ENCODE peak calls at places on chromosomes 5 and 9, in four cellular contexts. R is sigmoid colon, Q is K562, K is astrocyte of the spinal cord. O is an unnamed sample.

GRCh38 chr9:105157178-105157583 is 87.3 kb upstream of the SLC44A1 start:
- DNase-seq in R (peak; percentile 95), Q (no peak), K (peak; percentile 78), O (peak; percentile 90)

GRCh38 chr5:81122271-81122670 is 110.9 kb upstream of the CKMT2 start:
- DNase-seq in R (no peak), Q (no peak), K (peak; percentile 12), O (no peak)

GRCh38 chr9:99127372-99128132 is 22.6 kb downstream of the TGFBR1 start:
- DNase-seq in R (no peak), Q (no peak), K (peak; percentile 60), O (peak; percentile 15)

GRCh38 chr5:68431181-68431580 is 215.6 kb downstream of the PIK3R1 start:
- DNase-seq in R (no peak), Q (no peak), K (peak; percentile 14), O (no peak)

GRCh38 chr5:142716963-142717362 is 31.1 kb upstream of the FGF1 start:
- DNase-seq in R (no peak), Q (no peak), K (peak; percentile 59), O (peak; percentile 74)

GRCh38 chr5:91302335-91302734 is 80.8 kb downstream of the ARRDC3 start:
- DNase-seq in R (no peak), Q (no peak), K (no peak), O (no peak)

GRCh38 chr5:180808461-180809000 is 5.9 kb upstream of the MGAT1 start:
- DNase-seq in R (peak; percentile 58), Q (no peak), K (no peak), O (no peak)

GRCh38 chr5:15550502-15551115 is 50.6 kb downstream of the FBXL7 start:
- DNase-seq in R (no peak), Q (no peak), K (no peak), O (peak; percentile 79)

GRCh38 chr9:16884952-16885513 is 14.6 kb upstream of the BNC2 start:
- DNase-seq in R (peak; percentile 79), Q (no peak), K (no peak), O (peak; percentile 57)

GRCh38 chr9:86601697-86602096 is 247.5 kb upstream of the TUT7 start:
- DNase-seq in R (no peak), Q (no peak), K (peak; percentile 5), O (no peak)

GRCh38 chr5:54457094-54457531 is 1.6 kb downstream of the HSPB3 start:
- DNase-seq in R (no peak), Q (no peak), K (peak; percentile 34), O (peak; percentile 88)

GRCh38 chr9:115691097-115691496 is 462.5 kb upstream of the PAPPA start:
- DNase-seq in R (no peak), Q (no peak), K (peak; percentile 97), O (peak; percentile 94)

GRCh38 chr9:107703651-107704050 is 214.1 kb upstream of the KLF4 start:
- DNase-seq in R (no peak), Q (no peak), K (no peak), O (no peak)

GRCh38 chr5:176823869-176824412 is 13.6 kb downstream of the UNC5A start:
- DNase-seq in R (no peak), Q (no peak), K (no peak), O (no peak)

GRCh38 chr9:123642291-123643278 is 286.6 kb downstream of the CRB2 start:
- DNase-seq in R (peak; percentile 72), Q (no peak), K (peak; percentile 66), O (peak; percentile 21)

GRCh38 chr5:43041669-43042175 is 1.6 kb upstream of the ANXA2R start:
- DNase-seq in R (peak; percentile 80), Q (no peak), K (peak; percentile 96), O (peak; percentile 92)

GRCh38 chr5:3180610-3181009 is 415.0 kb upstream of the IRX1 start:
- DNase-seq in R (no peak), Q (no peak), K (no peak), O (no peak)

GRCh38 chr9:122261469-122261881 is 3.2 kb downstream of the RBM18 start:
- DNase-seq in R (peak; percentile 84), Q (peak; percentile 25), K (peak; percentile 68), O (peak; percentile 95)

GRCh38 chr5:3139596-3139995 is 388.1 kb upstream of the IRX2 start:
- DNase-seq in R (no peak), Q (no peak), K (peak; percentile 24), O (no peak)

GRCh38 chr9:136821333-136822031 is 13.7 kb downstream of the RABL6 start:
- DNase-seq in R (no peak), Q (peak; percentile 53), K (peak; percentile 30), O (peak; percentile 48)

GRCh38 chr5:66959668-66960067 is 236.9 kb downstream of the CD180 start:
- DNase-seq in R (no peak), Q (no peak), K (no peak), O (peak; percentile 63)

GRCh38 chr5:159992566-159992965 is 16.4 kb upstream of the TTC1 start:
- DNase-seq in R (no peak), Q (no peak), K (no peak), O (peak; percentile 58)

GRCh38 chr5:135388860-135389435 is 10.1 kb downstream of the MACROH2A1 start:
- DNase-seq in R (no peak), Q (no peak), K (no peak), O (no peak)

GRCh38 chr9:1869843-1870242 is 145.3 kb upstream of the SMARCA2 start:
- DNase-seq in R (no peak), Q (peak; percentile 13), K (no peak), O (peak; percentile 1)

GRCh38 chr9:133892193-133892920 is 99.8 kb downstream of the VAV2 start:
- DNase-seq in R (no peak), Q (no peak), K (no peak), O (no peak)

GRCh38 chr9:84322830-84323229 is 17.7 kb downstream of the SLC28A3 start:
- DNase-seq in R (no peak), Q (no peak), K (peak; percentile 57), O (peak; percentile 45)

GRCh38 chr5:43412151-43412550 is at the start of gene CCL28:
- DNase-seq in R (no peak), Q (no peak), K (no peak), O (no peak)

GRCh38 chr5:61933787-61934626 is 372.0 kb upstream of the KIF2A start:
- DNase-seq in R (no peak), Q (peak; percentile 23), K (peak; percentile 49), O (peak; percentile 57)

GRCh38 chr9:6833518-6834192 is 75.9 kb downstream of the KDM4C start:
- DNase-seq in R (no peak), Q (no peak), K (peak; percentile 32), O (peak; percentile 90)

GRCh38 chr9:125681086-125681622 is 25.9 kb downstream of the MAPKAP1 start:
- DNase-seq in R (no peak), Q (no peak), K (no peak), O (no peak)

GRCh38 chr5:176836811-176837706 is 26.7 kb downstream of the UNC5A start:
- DNase-seq in R (no peak), Q (no peak), K (no peak), O (no peak)

GRCh38 chr9:74940600-74940999 is 12.1 kb downstream of the C9orf40 start:
- DNase-seq in R (no peak), Q (no peak), K (no peak), O (peak; percentile 51)

GRCh38 chr9:75658301-75658919 is 232.1 kb upstream of the PCSK5 start:
- DNase-seq in R (no peak), Q (no peak), K (peak; percentile 78), O (no peak)

GRCh38 chr5:5704352-5704751 is 281.9 kb downstream of the ICE1 start:
- DNase-seq in R (no peak), Q (no peak), K (no peak), O (no peak)

GRCh38 chr5:148794275-148794674 is 32.1 kb upstream of the ADRB2 start:
- DNase-seq in R (no peak), Q (no peak), K (no peak), O (peak; percentile 62)

GRCh38 chr5:149759986-149760699 is 30.0 kb downstream of the PPARGC1B start:
- DNase-seq in R (no peak), Q (no peak), K (no peak), O (no peak)

GRCh38 chr5:57600321-57600720 is 117.7 kb upstream of the ACTBL2 start:
- DNase-seq in R (no peak), Q (no peak), K (peak; percentile 51), O (no peak)

GRCh38 chr9:110669439-110669838 is 848 bp downstream of the MUSK start:
- DNase-seq in R (no peak), Q (no peak), K (no peak), O (peak; percentile 64)
- H3K4me3 ChIP-seq in R (peak overlapping the region; percentile 30), Q (no peak overlapping the region), K (no peak overlapping the region), O (no peak overlapping the region)

GRCh38 chr5:144390133-144390532 is 219.5 kb downstream of the KCTD16 start:
- DNase-seq in R (no peak), Q (no peak), K (peak; percentile 2), O (no peak)
- TF ChIP-seq CTCF in R (no peak), Q (no peak), K (peak; percentile 31), O (peak; percentile 35)

GRCh38 chr9:88651682-88652633 is 117.0 kb downstream of the NXNL2 start:
- DNase-seq in R (peak; percentile 96), Q (peak; percentile 8), K (peak; percentile 95), O (peak; percentile 96)
- H3K4me3 ChIP-seq in R (no peak overlapping the region), Q (no peak overlapping the region), K (no peak overlapping the region), O (no peak overlapping the region)

DNA sequence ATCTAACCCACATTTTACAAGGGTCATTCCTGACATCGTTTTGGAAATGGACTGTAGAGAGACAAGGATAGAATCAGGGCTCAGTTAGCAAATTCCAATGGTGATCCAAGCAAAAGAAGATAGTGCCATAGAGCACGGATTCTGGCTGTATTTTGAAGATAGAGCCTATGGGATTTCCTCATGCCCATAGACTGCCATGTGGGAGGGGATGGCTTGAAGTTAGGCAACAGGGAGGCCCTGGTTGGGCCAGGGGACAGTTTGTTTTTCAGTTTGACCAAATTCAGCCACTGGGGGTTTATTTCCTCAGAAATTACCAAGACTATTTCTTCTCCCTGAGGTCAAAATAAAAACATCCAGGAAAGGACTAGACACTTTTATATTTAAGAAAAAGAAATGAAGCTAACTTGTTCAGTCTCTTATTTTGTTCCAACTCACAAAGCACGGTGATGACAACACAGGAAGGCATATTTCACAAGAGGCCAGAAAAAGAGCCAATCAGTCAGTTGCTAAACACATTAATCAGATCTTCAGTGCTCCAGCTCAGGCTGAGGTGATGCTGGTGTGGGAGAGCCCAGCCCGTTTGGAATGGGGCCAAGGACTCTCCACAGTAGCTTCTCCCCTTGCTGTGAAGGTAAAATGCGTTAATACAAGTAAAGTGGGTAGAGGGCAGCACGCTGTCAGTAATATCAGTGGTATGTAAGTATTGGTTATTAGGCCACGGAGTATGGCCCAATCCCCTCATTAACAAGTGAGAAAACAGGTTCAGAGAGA is 4.4 kb upstream of the DCTN4 start:
- DNase-seq in R (peak; percentile 89), Q (peak; percentile 70), K (peak; percentile 53), O (peak; percentile 96)
- TF ChIP-seq CTCF in R (no peak), Q (peak; percentile 31), K (no peak), O (no peak)

GRCh38 chr5:115816226-115817042 is at the start of gene CDO1:
- DNase-seq in R (peak; percentile 71), Q (no peak), K (peak; percentile 77), O (peak; percentile 46)
- H3K4me3 ChIP-seq in R (peak within 1 kb of the TSS; percentile 63), Q (no peak within 1 kb of the TSS), K (peak within 1 kb of the TSS; percentile 62), O (peak within 1 kb of the TSS; percentile 51)